ENCODE peak calls at places on chromosomes 4 and X, in eight cellular contexts. G is colonic mucosa, H is left lung, E is nephron progenitor cell, Q is fibroblast of lung, A is AG04450, M is psoas muscle, S is Peyer's patch. B is an unnamed sample.

GRCh38 chr4:82578935-82579334 is 17.1 kb upstream of the TMEM150C start:
- DNase-seq in H (no peak), S (no peak), A (no peak), M (no peak), G (no peak), E (no peak), Q (no peak), B (no peak)

GRCh38 chr4:102868153-102868781 is 525 bp upstream of the CISD2 start:
- DNase-seq in S (peak), M (peak), A (no peak), H (no peak), G (peak), E (peak), Q (no peak), B (no peak)

GRCh38 chr4:138736362-138736761 is 279.2 kb upstream of the NOCT start:
- DNase-seq in G (no peak), S (no peak), A (no peak), Q (peak), E (no peak), H (no peak), M (no peak), B (no peak)

GRCh38 chr4:119525005-119525749 is 103.4 kb downstream of the PDE5A start:
- DNase-seq in M (no peak), A (peak), G (no peak), E (no peak), Q (peak), H (no peak), S (no peak), B (no peak)

GRCh38 chrX:137432609-137433008 is 133.3 kb upstream of the ZIC3 start:
- DNase-seq in Q (no peak), A (no peak), H (no peak), E (peak), M (no peak), G (no peak), S (no peak), B (no peak)

GRCh38 chr4:41507292-41507933 is 30.5 kb upstream of the LIMCH1 start:
- DNase-seq in E (no peak), H (no peak), G (no peak), A (no peak), Q (peak), M (no peak), S (no peak), B (no peak)

GRCh38 chr4:142826503-142827241 is 19.4 kb downstream of the INPP4B start:
- DNase-seq in M (no peak), Q (no peak), S (no peak), A (no peak), E (no peak), H (no peak), G (no peak), B (no peak)

GRCh38 chr4:148954011-148954749 is 512.0 kb upstream of the NR3C2 start:
- DNase-seq in G (peak), A (no peak), S (no peak), E (no peak), M (no peak), Q (no peak), H (no peak), B (no peak)

GRCh38 chr4:183362916-183363542 is 40.8 kb upstream of the CLDN24 start:
- DNase-seq in Q (peak), S (no peak), M (no peak), H (no peak), G (no peak), A (no peak), E (no peak), B (no peak)

GRCh38 chr4:22901631-22902030 is 208.9 kb downstream of the GBA3 start:
- DNase-seq in G (no peak), E (no peak), M (no peak), S (no peak), H (no peak), A (no peak), Q (peak), B (no peak)

GRCh38 chrX:17525762-17526555 is 151.0 kb downstream of the NHS start:
- DNase-seq in Q (peak), H (no peak), S (no peak), G (no peak), M (no peak), E (no peak), A (peak), B (no peak)

GRCh38 chr4:118683513-118683912 is 1.7 kb upstream of the METTL14 start:
- DNase-seq in H (no peak), S (no peak), A (no peak), Q (no peak), G (no peak), M (no peak), E (no peak), B (no peak)

GRCh38 chr4:13454786-13455185 is 29.4 kb downstream of the RAB28 start:
- DNase-seq in Q (no peak), M (no peak), G (no peak), H (no peak), S (no peak), A (no peak), E (no peak), B (no peak)

GRCh38 chrX:46957299-46957698 is 45.1 kb downstream of the JADE3 start:
- DNase-seq in M (no peak), H (no peak), S (no peak), G (no peak), Q (no peak), E (no peak), A (no peak), B (no peak)

GRCh38 chr4:53196872-53197759 is 168.7 kb downstream of the SCFD2 start:
- DNase-seq in H (no peak), A (peak), Q (peak), G (no peak), M (no peak), S (no peak), E (peak), B (no peak)

GRCh38 chr4:143337600-143338287 is 1.1 kb downstream of the GAB1 start:
- DNase-seq in E (peak), M (peak), H (peak), G (peak), A (no peak), S (peak), Q (peak), B (no peak)

GRCh38 chr4:72900952-72901351 is 168.6 kb downstream of the COX18 start:
- DNase-seq in S (no peak), A (no peak), M (no peak), Q (peak), E (no peak), H (no peak), G (no peak), B (no peak)

GRCh38 chrX:39438603-39439602 is 637.6 kb downstream of the MID1IP1 start:
- DNase-seq in M (no peak), G (no peak), E (no peak), A (no peak), Q (no peak), S (no peak), H (no peak), B (no peak)

GRCh38 chr4:119682080-119682479 is 53.5 kb upstream of the PDE5A start:
- DNase-seq in Q (peak), H (no peak), S (no peak), A (no peak), E (no peak), M (no peak), G (no peak), B (no peak)

GRCh38 chr4:138952405-138952804 is 63.2 kb upstream of the NOCT start:
- DNase-seq in Q (peak), G (no peak), H (no peak), A (no peak), S (no peak), E (no peak), M (no peak), B (no peak)

GRCh38 chrX:120262781-120263719 is 12.4 kb downstream of the ZBTB33 start:
- DNase-seq in H (no peak), Q (no peak), M (no peak), E (no peak), G (no peak), A (no peak), S (no peak), B (no peak)

GRCh38 chr4:73523126-73523525 is 41.6 kb downstream of the AFM start:
- DNase-seq in G (no peak), Q (no peak), S (no peak), E (no peak), H (no peak), M (no peak), A (no peak), B (no peak)

GRCh38 chr4:77092832-77093800 is 17.3 kb upstream of the CCNI start:
- DNase-seq in M (no peak), E (no peak), Q (peak), A (no peak), H (no peak), S (no peak), G (no peak), B (no peak)

GRCh38 chrX:49300703-49301102 is 2.7 kb upstream of the GAGE10 start:
- DNase-seq in E (no peak), M (no peak), A (no peak), H (no peak), Q (no peak), S (no peak), G (no peak), B (no peak)

GRCh38 chr4:120509222-120509621 is 413.3 kb downstream of the PRDM5 start:
- DNase-seq in G (no peak), H (no peak), M (no peak), E (no peak), A (no peak), S (no peak), Q (no peak), B (no peak)

GRCh38 chr4:3518941-3519340 is 13.3 kb downstream of the LRPAP1 start:
- DNase-seq in A (no peak), E (no peak), M (peak), H (peak), G (no peak), Q (no peak), S (no peak), B (no peak)

GRCh38 chr4:43992552-43992951 is 456.1 kb downstream of the KCTD8 start:
- DNase-seq in G (no peak), H (no peak), M (no peak), S (no peak), E (no peak), A (no peak), Q (no peak), B (no peak)

GRCh38 chr4:157607996-157608395 is 387.5 kb downstream of the GRIA2 start:
- DNase-seq in A (no peak), G (no peak), H (no peak), Q (no peak), S (no peak), M (no peak), E (no peak), B (no peak)

GRCh38 chrX:125210146-125210545 is 109.5 kb upstream of the TEX13C start:
- DNase-seq in Q (no peak), S (no peak), A (no peak), G (no peak), H (no peak), M (no peak), E (no peak), B (no peak)

GRCh38 chr4:169282429-169283113 is 11.8 kb upstream of the SH3RF1 start:
- DNase-seq in E (no peak), S (no peak), G (no peak), H (no peak), M (no peak), Q (no peak), A (no peak), B (no peak)

GRCh38 chrX:101659601-101660063 is at the start of gene ARMCX2:
- DNase-seq in M (no peak), E (peak), Q (peak), A (peak), S (peak), H (peak), G (peak), B (no peak)

GRCh38 chrX:18995216-18995615 is 11.3 kb upstream of the PHKA2 start:
- DNase-seq in Q (peak), S (no peak), A (no peak), H (no peak), E (no peak), M (no peak), G (no peak), B (no peak)

GRCh38 chr4:156906325-156906724 is 65.3 kb downstream of the PDGFC start:
- DNase-seq in E (no peak), Q (no peak), M (no peak), H (no peak), G (no peak), A (no peak), S (no peak), B (no peak)

GRCh38 chr4:67886281-67886680 is 2.5 kb upstream of the TMPRSS11D start:
- DNase-seq in H (no peak), G (no peak), Q (peak), A (no peak), M (no peak), E (no peak), S (no peak), B (no peak)

GRCh38 chrX:71251456-71251973 is 2.4 kb downstream of the ZMYM3 start:
- DNase-seq in S (no peak), H (no peak), Q (no peak), A (no peak), E (no peak), M (no peak), G (no peak), B (no peak)

GRCh38 chrX:103878466-103879151 is 46.6 kb upstream of the RAB9B start:
- DNase-seq in S (no peak), H (no peak), G (no peak), M (no peak), Q (peak), E (no peak), A (peak), B (no peak)

GRCh38 chr4:104146048-104146447 is 348.6 kb downstream of the CXXC4 start:
- DNase-seq in A (no peak), E (no peak), S (no peak), G (no peak), M (no peak), Q (no peak), H (no peak), B (no peak)

DNA sequence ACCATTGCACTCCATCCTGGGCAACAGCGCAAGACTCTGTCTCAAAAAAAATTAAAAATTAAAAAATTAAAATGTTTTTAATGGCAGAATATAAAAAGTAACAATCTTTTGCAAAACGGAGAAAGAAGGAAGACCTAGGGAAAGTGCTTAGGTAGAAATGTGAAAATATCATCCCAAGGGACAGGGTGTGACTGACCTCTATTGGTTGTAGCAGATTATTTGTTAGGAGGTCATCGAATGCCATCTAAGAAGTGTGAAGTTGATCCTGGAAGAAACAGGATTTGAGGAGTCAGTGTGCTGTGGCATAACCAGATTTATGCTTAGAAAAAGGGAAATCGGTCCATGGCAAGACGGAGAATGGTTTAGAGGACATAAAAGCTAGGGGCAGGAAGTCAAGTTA is 18.1 kb upstream of the C4orf36 start:
- DNase-seq in M (no peak), A (no peak), Q (no peak), G (no peak), E (no peak), H (no peak), S (no peak), B (no peak)
- TF ChIP-seq CTCF in M (no peak), A (no peak), Q (no peak), G (no peak), E (no peak), H (no peak), S (no peak), B (no peak)

DNA sequence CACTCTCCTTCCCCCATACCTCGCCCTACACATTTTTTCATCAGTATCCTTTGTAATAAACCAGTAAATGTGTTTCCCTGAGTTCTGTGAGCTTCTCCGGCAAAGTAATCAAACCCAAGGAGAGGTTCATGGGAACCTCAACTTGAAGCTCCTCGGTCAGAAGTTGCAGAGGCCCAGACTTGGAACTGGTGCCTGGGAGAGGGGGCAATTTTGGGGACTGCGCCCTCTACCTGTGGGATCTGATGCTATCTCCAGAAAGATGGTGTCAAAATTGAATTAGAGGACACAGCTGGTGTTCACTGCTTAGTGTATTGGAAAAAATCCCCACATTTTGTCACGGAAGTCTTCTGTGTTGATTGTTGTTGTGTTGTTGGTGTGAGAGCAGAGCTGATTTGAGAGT is 70.6 kb downstream of the ATP11C start:
- DNase-seq in S (no peak), A (no peak), H (no peak), G (no peak), M (no peak), E (no peak), Q (no peak), B (no peak)
- TF ChIP-seq CTCF in S (no peak), A (no peak), H (no peak), G (no peak), M (no peak), E (no peak), Q (no peak), B (no peak)

DNA sequence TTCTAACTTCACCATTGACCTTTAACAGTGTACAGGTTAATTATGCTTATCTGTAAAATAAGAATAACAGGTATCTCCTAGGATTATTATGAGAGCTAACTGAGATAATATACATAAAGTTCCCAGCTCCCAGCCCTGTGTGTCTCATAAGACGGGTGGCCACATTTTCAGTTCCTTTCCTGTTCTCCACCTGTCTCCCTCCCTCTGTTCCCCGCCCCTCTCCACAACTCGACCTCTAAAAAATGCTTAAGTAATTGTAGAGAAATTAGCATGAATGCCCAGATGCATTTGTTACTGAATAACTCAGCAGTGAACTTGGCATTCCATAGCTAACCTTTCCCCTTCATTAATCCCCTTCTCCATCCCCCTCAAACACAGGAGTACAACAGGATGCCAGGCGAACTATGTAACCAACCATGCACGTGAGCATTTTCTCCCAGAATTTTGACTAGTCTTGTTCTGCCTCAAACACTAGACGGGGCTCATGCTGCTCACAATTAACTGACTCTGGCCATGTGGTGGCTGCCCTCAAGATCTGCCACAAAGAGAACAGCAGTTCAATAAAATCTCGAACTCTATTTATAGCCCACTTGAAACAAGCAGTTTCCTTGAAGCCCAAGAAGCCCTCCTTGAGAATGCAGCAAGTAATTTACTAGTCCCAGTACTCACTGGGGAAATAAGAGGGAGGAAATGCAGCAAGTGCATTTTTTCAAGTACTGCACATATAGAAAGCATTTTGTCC is 351.2 kb downstream of the ARHGAP24 start:
- DNase-seq in E (peak), M (no peak), G (peak), H (no peak), Q (peak), S (no peak), A (peak), B (no peak)
- TF ChIP-seq CTCF in E (no peak), M (no peak), G (no peak), H (no peak), Q (peak), S (peak), A (peak), B (peak)

DNA sequence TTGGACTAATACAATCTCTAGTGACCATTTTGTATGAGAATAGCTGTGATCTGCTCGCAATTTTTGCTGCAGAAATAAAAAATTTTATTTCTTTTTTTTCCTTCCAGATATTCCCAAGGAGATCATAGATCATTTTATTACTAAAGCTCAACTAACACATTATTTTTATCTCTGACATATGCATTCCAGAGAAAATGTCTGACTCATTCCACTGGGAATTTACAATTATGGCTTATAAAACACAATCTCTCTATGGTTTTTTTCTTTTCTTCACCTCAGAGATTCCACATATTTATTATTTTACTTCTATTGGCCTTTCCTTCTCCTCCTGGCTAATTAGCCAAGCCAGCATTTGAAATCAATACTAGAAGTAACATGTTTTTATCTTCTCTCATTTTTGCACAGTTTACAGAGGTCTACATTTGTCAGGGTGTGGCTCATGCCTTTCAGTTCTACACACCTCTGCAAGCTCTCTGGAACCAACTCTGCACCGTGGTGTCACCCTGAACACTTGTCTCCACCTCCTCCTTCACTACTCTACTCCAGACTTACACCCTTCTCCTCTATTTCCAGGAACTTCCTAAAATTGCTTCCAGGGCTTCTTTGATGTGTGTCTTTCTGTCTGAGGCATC is 59.8 kb upstream of the GPM6A start:
- DNase-seq in S (no peak), M (no peak), A (no peak), E (no peak), H (no peak), Q (peak), G (no peak), B (no peak)
- TF ChIP-seq CTCF in S (no peak), M (no peak), A (no peak), E (no peak), H (no peak), Q (no peak), G (no peak), B (no peak)

GRCh38 chr4:95155759-95156451 is 392.9 kb downstream of the UNC5C start:
- DNase-seq in S (no peak), M (no peak), H (no peak), Q (peak), E (no peak), G (no peak), A (no peak), B (no peak)
- TF ChIP-seq CTCF in S (peak), M (peak), H (peak), Q (peak), E (peak), G (peak), A (peak), B (peak)

GRCh38 chr4:133584714-133585113 is 435.6 kb downstream of the PCDH10 start:
- DNase-seq in Q (no peak), H (no peak), G (no peak), E (no peak), A (no peak), M (no peak), S (no peak), B (no peak)
- TF ChIP-seq CTCF in Q (no peak), H (no peak), G (no peak), E (no peak), A (peak), M (no peak), S (no peak), B (no peak)

GRCh38 chr4:140426610-140427103 is 791 bp downstream of the CLGN start:
- DNase-seq in G (no peak), M (peak), H (no peak), Q (no peak), A (no peak), S (peak), E (peak), B (no peak)
- TF ChIP-seq CTCF in G (no peak), M (no peak), H (no peak), Q (no peak), A (no peak), S (no peak), E (no peak), B (no peak)